ENCODE peak calls at places on chromosomes 1 and 21, in ten cellular contexts. B is occipital lobe, Z is H9, A is T-cell, H is GM23248, J is endothelial cell, O is left lung, G is NCI-H1105, K is HT-29, P is uterus. Y is an unnamed sample.
A peak's percentile ranks its signal among the peaks of the same experiment; 100 is the strongest.

GRCh38 chr1:91020486-91020885 is 1.3 kb downstream of the ZNF644 start:
- DNase-seq in B (no peak), Z (no peak), A (no peak), H (peak; percentile 48), J (no peak), O (no peak), G (no peak), K (no peak), P (no peak), Y (no peak)

GRCh38 chr1:97677702-97678101 is 243.1 kb downstream of the DPYD start:
- DNase-seq in B (no peak), Z (no peak), A (no peak), H (no peak), J (no peak), O (no peak), G (no peak), K (no peak), P (no peak), Y (no peak)

GRCh38 chr1:161420763-161421455 is 53.2 kb upstream of the CFAP126 start:
- DNase-seq in B (no peak), Z (peak; percentile 74), A (no peak), H (no peak), J (peak; percentile 7), O (no peak), G (peak; percentile 68), K (peak; percentile 22), P (no peak), Y (no peak)

GRCh38 chr1:155864393-155864792 is 5.0 kb downstream of the SYT11 start:
- DNase-seq in B (no peak), Z (no peak), A (no peak), H (peak; percentile 60), J (no peak), O (no peak), G (no peak), K (no peak), P (no peak), Y (no peak)

GRCh38 chr1:65049941-65050713 is 83.8 kb upstream of the JAK1 start:
- DNase-seq in B (no peak), Z (no peak), A (peak; percentile 15), H (no peak), J (no peak), O (no peak), G (no peak), K (no peak), P (no peak), Y (no peak)

GRCh38 chr21:32312976-32313375 is 14.3 kb downstream of the MRAP start:
- DNase-seq in B (no peak), Z (no peak), A (no peak), H (no peak), J (no peak), O (no peak), G (no peak), K (no peak), P (no peak), Y (no peak)

GRCh38 chr1:234970731-234971476 is 157.7 kb downstream of the TOMM20 start:
- DNase-seq in B (no peak), Z (peak; percentile 70), A (no peak), H (peak; percentile 91), J (no peak), O (peak; percentile 37), G (no peak), K (peak; percentile 34), P (peak; percentile 84), Y (no peak)

GRCh38 chr1:40270152-40270834 is 12.3 kb downstream of the ZMPSTE24 start:
- DNase-seq in B (no peak), Z (no peak), A (no peak), H (peak; percentile 89), J (no peak), O (no peak), G (no peak), K (no peak), P (no peak), Y (no peak)

GRCh38 chr1:207025144-207025880 is 7.2 kb downstream of the C1orf116 start:
- DNase-seq in B (no peak), Z (peak; percentile 60), A (no peak), H (peak; percentile 78), J (no peak), O (no peak), G (no peak), K (peak; percentile 84), P (no peak), Y (no peak)

GRCh38 chr1:202662081-202662480 is 48.2 kb downstream of the SYT2 start:
- DNase-seq in B (peak; percentile 34), Z (no peak), A (no peak), H (no peak), J (no peak), O (no peak), G (peak; percentile 57), K (no peak), P (no peak), Y (no peak)

GRCh38 chr1:150567717-150568561 is 11.5 kb downstream of the MCL1 start:
- DNase-seq in B (peak; percentile 43), Z (peak; percentile 94), A (no peak), H (peak; percentile 97), J (peak; percentile 79), O (no peak), G (peak; percentile 73), K (peak; percentile 81), P (peak; percentile 88), Y (peak; percentile 32)

GRCh38 chr1:235133086-235133485 is 4.4 kb upstream of the TOMM20 start:
- DNase-seq in B (no peak), Z (no peak), A (no peak), H (no peak), J (no peak), O (no peak), G (no peak), K (no peak), P (no peak), Y (no peak)

Y was measured in effector memory CD4-positive, alpha-beta T cell.